ENCODE peak calls at places on chromosomes 12 and 14, in six cellular contexts. B is EL, H is mesothelial cell of epicardium, Z is anterior cingulate cortex, O is CMK, V is HTR-8/SVneo. Y is an unnamed sample.
A peak's percentile ranks its signal among the peaks of the same experiment; 100 is the strongest.

GRCh38 chr12:2891240-2892053 is 756 bp downstream of the TULP3 start:
- DNase-seq in B (peak; percentile 77), O (no peak), V (peak; percentile 68), H (peak; percentile 71), Z (peak; percentile 65), Y (peak; percentile 84)

GRCh38 chr12:100868487-100868886 is 73.9 kb downstream of the ANO4 start:
- DNase-seq in Z (no peak), O (no peak), H (no peak), V (no peak), B (peak; percentile 39), Y (peak; percentile 86)

GRCh38 chr12:2523317-2523716 is 271.5 kb upstream of the FKBP4 start:
- DNase-seq in O (no peak), Z (no peak), H (no peak), B (no peak), V (no peak), Y (no peak)

GRCh38 chr12:47773062-47773857 is at the start of gene SLC48A1:
- DNase-seq in H (peak; percentile 83), Z (peak; percentile 69), O (no peak), V (peak; percentile 72), B (peak; percentile 69), Y (peak; percentile 82)

GRCh38 chr12:117533687-117534086 is 172.3 kb upstream of the NOS1 start:
- DNase-seq in B (no peak), V (no peak), Z (no peak), O (no peak), H (no peak), Y (no peak)

GRCh38 chr12:75754698-75755097 is 243.3 kb upstream of the KRR1 start:
- DNase-seq in V (no peak), H (no peak), Z (no peak), B (no peak), O (no peak), Y (no peak)

GRCh38 chr12:128250091-128250490 is 16.9 kb upstream of the TMEM132C start:
- DNase-seq in O (no peak), B (no peak), Z (no peak), H (no peak), V (no peak), Y (no peak)

GRCh38 chr14:91438845-91439244 is 21.2 kb upstream of the CCDC88C start:
- DNase-seq in B (no peak), Z (no peak), H (no peak), O (no peak), V (no peak), Y (no peak)

GRCh38 chr14:72024043-72024407 is 91.8 kb downstream of the RGS6 start:
- DNase-seq in Z (no peak), B (peak; percentile 34), V (no peak), O (peak; percentile 29), H (no peak), Y (peak; percentile 35)

GRCh38 chr14:103886304-103887169 is 39.2 kb upstream of the PPP1R13B start:
- DNase-seq in H (no peak), V (no peak), Z (no peak), B (no peak), O (no peak), Y (no peak)

GRCh38 chr14:72708708-72709475 is 185.0 kb downstream of the DPF3 start:
- DNase-seq in V (no peak), Z (peak; percentile 79), B (no peak), H (no peak), O (no peak), Y (peak; percentile 20)

GRCh38 chr14:30573203-30573814 is 14.4 kb downstream of the G2E3 start:
- DNase-seq in B (peak; percentile 56), V (no peak), O (no peak), H (no peak), Z (no peak), Y (peak; percentile 37)

GRCh38 chr12:16605666-16606116 is 271 bp downstream of the LMO3 start:
- DNase-seq in Z (no peak), V (no peak), O (no peak), H (no peak), B (no peak), Y (peak; percentile 50)

GRCh38 chr12:53207042-53207441 is at the start of gene ITGB7:
- DNase-seq in O (no peak), V (no peak), H (no peak), B (no peak), Z (no peak), Y (no peak)

GRCh38 chr12:127381681-127382080 is 885.3 kb upstream of the TMEM132C start:
- DNase-seq in O (no peak), Z (no peak), V (no peak), B (no peak), H (no peak), Y (no peak)

GRCh38 chr12:43969882-43970281 is 134.0 kb downstream of the TMEM117 start:
- DNase-seq in O (no peak), B (peak; percentile 46), Z (no peak), V (no peak), H (no peak), Y (peak; percentile 67)

GRCh38 chr12:88185988-88186387 is 43.9 kb downstream of the TMTC3 start:
- DNase-seq in O (no peak), V (peak; percentile 46), Z (no peak), B (peak; percentile 80), H (no peak), Y (peak; percentile 86)

GRCh38 chr12:119115296-119115905 is 63.3 kb upstream of the HSPB8 start:
- DNase-seq in V (peak; percentile 44), H (peak; percentile 57), B (peak; percentile 29), Z (peak; percentile 27), O (peak; percentile 32), Y (peak; percentile 58)

GRCh38 chr12:89571481-89572190 is 45.8 kb upstream of the POC1B start:
- DNase-seq in V (peak; percentile 25), B (peak; percentile 81), O (no peak), Z (no peak), H (no peak), Y (peak; percentile 81)

GRCh38 chr12:2690348-2691000 is 104.3 kb upstream of the FKBP4 start:
- DNase-seq in Z (no peak), H (no peak), B (no peak), V (no peak), O (no peak), Y (no peak)

GRCh38 chr12:86249276-86249675 is 6.9 kb downstream of the MGAT4C start:
- DNase-seq in Z (no peak), H (no peak), O (no peak), B (no peak), V (no peak), Y (no peak)

GRCh38 chr12:75650989-75651695 is 139.7 kb upstream of the KRR1 start:
- DNase-seq in Z (no peak), V (no peak), O (no peak), B (no peak), H (no peak), Y (no peak)

GRCh38 chr14:55131782-55132181 is 2.7 kb downstream of the LGALS3 start:
- DNase-seq in H (no peak), B (peak; percentile 27), Z (no peak), O (no peak), V (peak; percentile 36), Y (peak; percentile 74)

GRCh38 chr14:60051690-60052324 is 39.9 kb upstream of the PCNX4 start:
- DNase-seq in V (no peak), Z (no peak), H (no peak), O (no peak), B (no peak), Y (peak; percentile 54)

GRCh38 chr14:70697681-70698080 is 56.0 kb downstream of the TTC9 start:
- DNase-seq in V (no peak), H (no peak), Z (no peak), O (no peak), B (no peak), Y (peak; percentile 41)

GRCh38 chr12:31736472-31736871 is 7.7 kb upstream of the AMN1 start:
- DNase-seq in O (no peak), V (no peak), H (no peak), Z (no peak), B (peak; percentile 78), Y (peak; percentile 93)

GRCh38 chr14:32087173-32087861 is 10.2 kb downstream of the ARHGAP5 start:
- DNase-seq in O (no peak), Z (no peak), V (peak; percentile 58), H (no peak), B (peak; percentile 74), Y (peak; percentile 50)

GRCh38 chr14:71758198-71758955 is 173.9 kb upstream of the RGS6 start:
- DNase-seq in B (no peak), H (no peak), Z (no peak), O (no peak), V (no peak), Y (no peak)

GRCh38 chr12:87656311-87656710 is 372.9 kb downstream of the C12orf50 start:
- DNase-seq in Z (no peak), V (no peak), B (no peak), O (no peak), H (no peak), Y (no peak)

GRCh38 chr14:102695172-102695569 is 82.1 kb upstream of the TRAF3 start:
- DNase-seq in O (no peak), H (no peak), V (no peak), Z (no peak), B (no peak), Y (no peak)

GRCh38 chr12:45415393-45415817 is 199.5 kb downstream of the ANO6 start:
- DNase-seq in H (no peak), O (no peak), V (peak; percentile 88), Z (no peak), B (peak; percentile 100), Y (peak; percentile 100)

GRCh38 chr14:81305743-81306142 is 85.0 kb upstream of the GTF2A1 start:
- DNase-seq in H (no peak), Z (no peak), V (no peak), O (no peak), B (no peak), Y (no peak)

GRCh38 chr14:75563931-75564330 is 14.5 kb upstream of the FLVCR2 start:
- DNase-seq in H (no peak), O (no peak), Z (no peak), B (no peak), V (no peak), Y (no peak)

GRCh38 chr14:62308927-62309326 is 546.7 kb downstream of the SNAPC1 start:
- DNase-seq in V (no peak), O (no peak), Z (no peak), H (no peak), B (no peak), Y (no peak)

GRCh38 chr14:97688626-97689336 is 891.6 kb downstream of the VRK1 start:
- DNase-seq in H (no peak), V (no peak), Z (no peak), O (no peak), B (no peak), Y (no peak)

GRCh38 chr14:105863296-105864108 is 337.1 kb downstream of the TMEM121 start:
- DNase-seq in H (peak; percentile 27), Z (no peak), O (no peak), V (no peak), B (no peak), Y (no peak)

GRCh38 chr12:93848453-93849120 is 171.4 kb downstream of the CRADD start:
- DNase-seq in V (no peak), Z (no peak), O (peak; percentile 32), H (no peak), B (no peak), Y (no peak)

GRCh38 chr12:27014859-27015729 is 910 bp upstream of the TM7SF3 start:
- DNase-seq in B (no peak), H (no peak), V (no peak), Z (peak; percentile 40), O (no peak), Y (peak; percentile 7)

Y was measured in GM23248.